ENCODE peak calls at places on chromosomes 11 and 22, in nine cellular contexts. One of them, this sample, is unnamed.

GRCh38 chr11:16347928-16348685 is 8.2 kb downstream of the SOX6 start:
- DNase-seq in astrocyte: no peak
- DNase-seq in HFF-Myc: no peak
- DNase-seq in lower leg skin: no peak
- DNase-seq in astrocyte of the spinal cord: peak
- DNase-seq in GM12865: no peak
- DNase-seq in pancreas: no peak
- DNase-seq in thyroid gland: no peak
- DNase-seq in stomach: no peak
- DNase-seq in this sample: peak

GRCh38 chr22:38704568-38705234 is 1.0 kb upstream of the GTPBP1 start:
- DNase-seq in astrocyte: no peak
- DNase-seq in HFF-Myc: no peak
- DNase-seq in lower leg skin: no peak
- DNase-seq in astrocyte of the spinal cord: no peak
- DNase-seq in GM12865: no peak
- DNase-seq in pancreas: no peak
- DNase-seq in thyroid gland: no peak
- DNase-seq in stomach: no peak
- DNase-seq in this sample: no peak

GRCh38 chr22:38230108-38230825 is 28.5 kb downstream of the MAFF start:
- DNase-seq in astrocyte: no peak
- DNase-seq in HFF-Myc: peak
- DNase-seq in lower leg skin: peak
- DNase-seq in astrocyte of the spinal cord: no peak
- DNase-seq in GM12865: no peak
- DNase-seq in pancreas: no peak
- DNase-seq in thyroid gland: no peak
- DNase-seq in stomach: peak
- DNase-seq in this sample: peak

GRCh38 chr11:117986981-117987495 is 844 bp downstream of the IL10RA start:
- DNase-seq in astrocyte: no peak
- DNase-seq in HFF-Myc: no peak
- DNase-seq in lower leg skin: no peak
- DNase-seq in astrocyte of the spinal cord: no peak
- DNase-seq in GM12865: peak
- DNase-seq in pancreas: no peak
- DNase-seq in thyroid gland: no peak
- DNase-seq in stomach: no peak
- DNase-seq in this sample: peak

GRCh38 chr11:122172352-122173073 is 56.5 kb upstream of the BLID start:
- DNase-seq in astrocyte: no peak
- DNase-seq in HFF-Myc: no peak
- DNase-seq in lower leg skin: no peak
- DNase-seq in astrocyte of the spinal cord: no peak
- DNase-seq in GM12865: no peak
- DNase-seq in pancreas: no peak
- DNase-seq in thyroid gland: peak
- DNase-seq in stomach: no peak
- DNase-seq in this sample: no peak

GRCh38 chr22:40276877-40277823 is 69.2 kb upstream of the ADSL start:
- DNase-seq in astrocyte: peak
- DNase-seq in HFF-Myc: no peak
- DNase-seq in lower leg skin: no peak
- DNase-seq in astrocyte of the spinal cord: peak
- DNase-seq in GM12865: no peak
- DNase-seq in pancreas: no peak
- DNase-seq in thyroid gland: no peak
- DNase-seq in stomach: no peak
- DNase-seq in this sample: peak

GRCh38 chr22:40008726-40009125 is 14.0 kb downstream of the FAM83F start:
- DNase-seq in astrocyte: no peak
- DNase-seq in HFF-Myc: no peak
- DNase-seq in lower leg skin: no peak
- DNase-seq in astrocyte of the spinal cord: peak
- DNase-seq in GM12865: no peak
- DNase-seq in pancreas: no peak
- DNase-seq in thyroid gland: no peak
- DNase-seq in stomach: no peak
- DNase-seq in this sample: no peak

GRCh38 chr11:67301951-67302516 is 1.3 kb upstream of the SSH3 start:
- DNase-seq in astrocyte: no peak
- DNase-seq in HFF-Myc: no peak
- DNase-seq in lower leg skin: peak
- DNase-seq in astrocyte of the spinal cord: peak
- DNase-seq in GM12865: no peak
- DNase-seq in pancreas: peak
- DNase-seq in thyroid gland: peak
- DNase-seq in stomach: peak
- DNase-seq in this sample: peak

GRCh38 chr11:21066030-21066429 is 396.6 kb downstream of the NELL1 start:
- DNase-seq in astrocyte: no peak
- DNase-seq in HFF-Myc: no peak
- DNase-seq in lower leg skin: no peak
- DNase-seq in astrocyte of the spinal cord: no peak
- DNase-seq in GM12865: no peak
- DNase-seq in pancreas: no peak
- DNase-seq in thyroid gland: no peak
- DNase-seq in stomach: no peak
- DNase-seq in this sample: no peak

GRCh38 chr11:19751055-19751454 is 38.4 kb downstream of the NAV2 start:
- DNase-seq in astrocyte: no peak
- DNase-seq in HFF-Myc: no peak
- DNase-seq in lower leg skin: no peak
- DNase-seq in astrocyte of the spinal cord: no peak
- DNase-seq in GM12865: no peak
- DNase-seq in pancreas: no peak
- DNase-seq in thyroid gland: no peak
- DNase-seq in stomach: no peak
- DNase-seq in this sample: no peak

GRCh38 chr22:42695294-42695693 is 25.4 kb downstream of the A4GALT start:
- DNase-seq in astrocyte: no peak
- DNase-seq in HFF-Myc: no peak
- DNase-seq in lower leg skin: no peak
- DNase-seq in astrocyte of the spinal cord: no peak
- DNase-seq in GM12865: no peak
- DNase-seq in pancreas: no peak
- DNase-seq in thyroid gland: no peak
- DNase-seq in stomach: no peak
- DNase-seq in this sample: no peak

GRCh38 chr11:10666556-10666955 is 27.0 kb downstream of the IRAG1 start:
- DNase-seq in astrocyte: peak
- DNase-seq in HFF-Myc: no peak
- DNase-seq in lower leg skin: no peak
- DNase-seq in astrocyte of the spinal cord: peak
- DNase-seq in GM12865: no peak
- DNase-seq in pancreas: no peak
- DNase-seq in thyroid gland: peak
- DNase-seq in stomach: no peak
- DNase-seq in this sample: peak

GRCh38 chr11:61581030-61581928 is at the start of gene SYT7:
- DNase-seq in astrocyte: peak
- DNase-seq in HFF-Myc: peak
- DNase-seq in lower leg skin: peak
- DNase-seq in astrocyte of the spinal cord: peak
- DNase-seq in GM12865: peak
- DNase-seq in pancreas: peak
- DNase-seq in thyroid gland: peak
- DNase-seq in stomach: peak
- DNase-seq in this sample: peak
- TF ChIP-seq CTCF in astrocyte: no peak
- TF ChIP-seq CTCF in HFF-Myc: no peak
- TF ChIP-seq CTCF in lower leg skin: no peak
- TF ChIP-seq CTCF in astrocyte of the spinal cord: peak
- TF ChIP-seq CTCF in GM12865: peak
- TF ChIP-seq CTCF in pancreas: no peak
- TF ChIP-seq CTCF in thyroid gland: peak
- TF ChIP-seq CTCF in stomach: no peak
- TF ChIP-seq CTCF in this sample: no peak

GRCh38 chr22:36324414-36324813 is 63.4 kb downstream of the MYH9 start:
- DNase-seq in astrocyte: no peak
- DNase-seq in HFF-Myc: no peak
- DNase-seq in lower leg skin: no peak
- DNase-seq in astrocyte of the spinal cord: no peak
- DNase-seq in GM12865: no peak
- DNase-seq in pancreas: no peak
- DNase-seq in thyroid gland: no peak
- DNase-seq in stomach: no peak
- DNase-seq in this sample: no peak
- H3K4me3 ChIP-seq in astrocyte: no peak
- H3K4me3 ChIP-seq in HFF-Myc: no peak
- H3K4me3 ChIP-seq in lower leg skin: no peak
- H3K4me3 ChIP-seq in astrocyte of the spinal cord: no peak
- H3K4me3 ChIP-seq in GM12865: no peak
- H3K4me3 ChIP-seq in pancreas: no peak
- H3K4me3 ChIP-seq in thyroid gland: no peak
- H3K4me3 ChIP-seq in stomach: no peak
- H3K4me3 ChIP-seq in this sample: no peak

GRCh38 chr22:32725369-32725988 is 76.0 kb upstream of the TIMP3 start:
- DNase-seq in astrocyte: no peak
- DNase-seq in HFF-Myc: no peak
- DNase-seq in lower leg skin: no peak
- DNase-seq in astrocyte of the spinal cord: no peak
- DNase-seq in GM12865: no peak
- DNase-seq in pancreas: no peak
- DNase-seq in thyroid gland: no peak
- DNase-seq in stomach: no peak
- DNase-seq in this sample: no peak

GRCh38 chr22:32723632-32724031 is 77.9 kb upstream of the TIMP3 start:
- DNase-seq in astrocyte: peak
- DNase-seq in HFF-Myc: peak
- DNase-seq in lower leg skin: peak
- DNase-seq in astrocyte of the spinal cord: peak
- DNase-seq in GM12865: peak
- DNase-seq in pancreas: no peak
- DNase-seq in thyroid gland: peak
- DNase-seq in stomach: peak
- DNase-seq in this sample: peak

GRCh38 chr22:32722441-32722840 is 79.1 kb upstream of the TIMP3 start:
- DNase-seq in astrocyte: no peak
- DNase-seq in HFF-Myc: no peak
- DNase-seq in lower leg skin: no peak
- DNase-seq in astrocyte of the spinal cord: no peak
- DNase-seq in GM12865: no peak
- DNase-seq in pancreas: no peak
- DNase-seq in thyroid gland: no peak
- DNase-seq in stomach: no peak
- DNase-seq in this sample: no peak

GRCh38 chr22:32720924-32721323 is 80.6 kb upstream of the TIMP3 start:
- DNase-seq in astrocyte: peak
- DNase-seq in HFF-Myc: peak
- DNase-seq in lower leg skin: no peak
- DNase-seq in astrocyte of the spinal cord: peak
- DNase-seq in GM12865: no peak
- DNase-seq in pancreas: no peak
- DNase-seq in thyroid gland: no peak
- DNase-seq in stomach: no peak
- DNase-seq in this sample: peak

GRCh38 chr22:32721328-32722180 is 80.0 kb upstream of the TIMP3 start:
- DNase-seq in astrocyte: no peak
- DNase-seq in HFF-Myc: no peak
- DNase-seq in lower leg skin: no peak
- DNase-seq in astrocyte of the spinal cord: no peak
- DNase-seq in GM12865: no peak
- DNase-seq in pancreas: no peak
- DNase-seq in thyroid gland: no peak
- DNase-seq in stomach: no peak
- DNase-seq in this sample: no peak
- TF ChIP-seq CTCF in astrocyte: no peak
- TF ChIP-seq CTCF in HFF-Myc: no peak
- TF ChIP-seq CTCF in lower leg skin: no peak
- TF ChIP-seq CTCF in astrocyte of the spinal cord: no peak
- TF ChIP-seq CTCF in GM12865: no peak
- TF ChIP-seq CTCF in pancreas: no peak
- TF ChIP-seq CTCF in thyroid gland: no peak
- TF ChIP-seq CTCF in stomach: no peak
- TF ChIP-seq CTCF in this sample: no peak

GRCh38 chr11:18720086-18720810 is 5.7 kb downstream of the IGSF22 start:
- DNase-seq in astrocyte: no peak
- DNase-seq in HFF-Myc: no peak
- DNase-seq in lower leg skin: no peak
- DNase-seq in astrocyte of the spinal cord: peak
- DNase-seq in GM12865: no peak
- DNase-seq in pancreas: peak
- DNase-seq in thyroid gland: no peak
- DNase-seq in stomach: no peak
- DNase-seq in this sample: peak
- H3K4me3 ChIP-seq in astrocyte: no peak
- H3K4me3 ChIP-seq in HFF-Myc: no peak
- H3K4me3 ChIP-seq in lower leg skin: no peak
- H3K4me3 ChIP-seq in astrocyte of the spinal cord: no peak
- H3K4me3 ChIP-seq in GM12865: no peak
- H3K4me3 ChIP-seq in pancreas: peak
- H3K4me3 ChIP-seq in thyroid gland: no peak
- H3K4me3 ChIP-seq in stomach: peak
- H3K4me3 ChIP-seq in this sample: no peak

GRCh38 chr11:56948991-56949390 is 39.7 kb upstream of the OR5AK2 start:
- DNase-seq in astrocyte: no peak
- DNase-seq in HFF-Myc: no peak
- DNase-seq in lower leg skin: no peak
- DNase-seq in astrocyte of the spinal cord: no peak
- DNase-seq in GM12865: no peak
- DNase-seq in pancreas: no peak
- DNase-seq in thyroid gland: no peak
- DNase-seq in stomach: no peak
- DNase-seq in this sample: no peak

GRCh38 chr11:56950510-56950909 is 38.2 kb upstream of the OR5AK2 start:
- DNase-seq in astrocyte: no peak
- DNase-seq in HFF-Myc: no peak
- DNase-seq in lower leg skin: no peak
- DNase-seq in astrocyte of the spinal cord: no peak
- DNase-seq in GM12865: no peak
- DNase-seq in pancreas: no peak
- DNase-seq in thyroid gland: no peak
- DNase-seq in stomach: no peak
- DNase-seq in this sample: no peak
- TF ChIP-seq CTCF in astrocyte: peak
- TF ChIP-seq CTCF in HFF-Myc: no peak
- TF ChIP-seq CTCF in lower leg skin: no peak
- TF ChIP-seq CTCF in astrocyte of the spinal cord: peak
- TF ChIP-seq CTCF in GM12865: no peak
- TF ChIP-seq CTCF in pancreas: no peak
- TF ChIP-seq CTCF in thyroid gland: peak
- TF ChIP-seq CTCF in stomach: no peak
- TF ChIP-seq CTCF in this sample: no peak

This sample was measured in AG10803.